ENCODE peak calls at places on chromosomes 6 and 20, in six cellular contexts. D is ACHN; X is AML-193; C is stimulated activated CD4-positive, alpha-beta T cell treated with anti-CD3 and anti-CD28 coated beads, Interleukin-4, amount 100 ng/mL, for 1 hour; Z is bronchial epithelial cell; O is NCI-H2107. P is an unnamed sample.

GRCh38 chr6:116102856-116103255 is 2.2 kb downstream of the NT5DC1 start:
- DNase-seq in D (no peak), X (peak; percentile 20), C (no peak), Z (peak; percentile 10), O (no peak), P (no peak)

GRCh38 chr6:10837009-10837691 is 1.2 kb downstream of the MAK start:
- DNase-seq in D (peak; percentile 46), X (no peak), C (no peak), Z (peak; percentile 23), O (no peak), P (no peak)

GRCh38 chr6:18211338-18211737 is 53.0 kb downstream of the DEK start:
- DNase-seq in D (no peak), X (no peak), C (no peak), Z (no peak), O (no peak), P (peak; percentile 39)

GRCh38 chr20:25355866-25356265 is 34.8 kb downstream of the ABHD12 start:
- DNase-seq in D (no peak), X (no peak), C (no peak), Z (no peak), O (no peak), P (no peak)

GRCh38 chr20:47377122-47377722 is 20.7 kb upstream of the ZMYND8 start:
- DNase-seq in D (no peak), X (no peak), C (no peak), Z (peak; percentile 89), O (no peak), P (no peak)

GRCh38 chr6:136030131-136030530 is 178.6 kb downstream of the PDE7B start:
- DNase-seq in D (no peak), X (no peak), C (no peak), Z (no peak), O (no peak), P (no peak)

GRCh38 chr6:169427856-169428255 is 174.2 kb upstream of the THBS2 start:
- DNase-seq in D (no peak), X (no peak), C (no peak), Z (peak; percentile 20), O (no peak), P (no peak)

GRCh38 chr20:31909253-31910070 is 39.0 kb downstream of the TTLL9 start:
- DNase-seq in D (no peak), X (no peak), C (no peak), Z (no peak), O (no peak), P (no peak)

P was measured in activated naive CD4-positive, alpha-beta T cell treated with Interleukin-2 at 50 U/mL for 16 hours.